ENCODE peak calls at places on chromosomes 6 and 20, in six cellular contexts. L, D, W, F, B and N are unnamed samples.

GRCh38 chr20:58192567-58192966 is 35.9 kb downstream of the ANKRD60 start:
- DNase-seq in B (peak), L (no peak), W (no peak), F (no peak), D (peak), N (peak)

GRCh38 chr6:157865249-157865648 is 42.2 kb downstream of the SNX9 start:
- DNase-seq in L (no peak), W (no peak), D (no peak), B (no peak), F (no peak), N (no peak)

GRCh38 chr6:78511019-78511418 is 356.3 kb upstream of the IRAK1BP1 start:
- DNase-seq in W (no peak), B (no peak), F (no peak), L (no peak), D (no peak), N (no peak)

GRCh38 chr6:12169377-12169776 is 120.8 kb upstream of the EDN1 start:
- DNase-seq in L (no peak), D (no peak), F (no peak), W (no peak), B (no peak), N (no peak)

GRCh38 chr6:37984578-37984977 is 165.1 kb downstream of the ZFAND3 start:
- DNase-seq in D (no peak), L (no peak), W (no peak), B (no peak), F (no peak), N (no peak)

GRCh38 chr6:24899647-24900325 is 36.0 kb downstream of the RIPOR2 start:
- DNase-seq in D (no peak), B (no peak), F (no peak), W (no peak), L (no peak), N (no peak)

GRCh38 chr6:54588176-54588575 is 258.4 kb upstream of the FAM83B start:
- DNase-seq in W (no peak), L (no peak), F (no peak), B (no peak), D (no peak), N (no peak)

GRCh38 chr6:168171673-168172352 is 92.8 kb upstream of the FRMD1 start:
- DNase-seq in W (no peak), F (no peak), L (no peak), D (no peak), B (no peak), N (no peak)

GRCh38 chr6:157552171-157552747 is 171.3 kb downstream of the ZDHHC14 start:
- DNase-seq in L (no peak), W (no peak), F (no peak), D (no peak), B (no peak), N (no peak)

GRCh38 chr20:25399038-25399430 is 8.4 kb upstream of the ABHD12 start:
- DNase-seq in L (peak), B (peak), F (no peak), W (peak), D (peak), N (peak)

GRCh38 chr6:16337280-16337975 is 99.0 kb downstream of the GMPR start:
- DNase-seq in B (peak), F (no peak), W (no peak), L (no peak), D (no peak), N (no peak)

DNA sequence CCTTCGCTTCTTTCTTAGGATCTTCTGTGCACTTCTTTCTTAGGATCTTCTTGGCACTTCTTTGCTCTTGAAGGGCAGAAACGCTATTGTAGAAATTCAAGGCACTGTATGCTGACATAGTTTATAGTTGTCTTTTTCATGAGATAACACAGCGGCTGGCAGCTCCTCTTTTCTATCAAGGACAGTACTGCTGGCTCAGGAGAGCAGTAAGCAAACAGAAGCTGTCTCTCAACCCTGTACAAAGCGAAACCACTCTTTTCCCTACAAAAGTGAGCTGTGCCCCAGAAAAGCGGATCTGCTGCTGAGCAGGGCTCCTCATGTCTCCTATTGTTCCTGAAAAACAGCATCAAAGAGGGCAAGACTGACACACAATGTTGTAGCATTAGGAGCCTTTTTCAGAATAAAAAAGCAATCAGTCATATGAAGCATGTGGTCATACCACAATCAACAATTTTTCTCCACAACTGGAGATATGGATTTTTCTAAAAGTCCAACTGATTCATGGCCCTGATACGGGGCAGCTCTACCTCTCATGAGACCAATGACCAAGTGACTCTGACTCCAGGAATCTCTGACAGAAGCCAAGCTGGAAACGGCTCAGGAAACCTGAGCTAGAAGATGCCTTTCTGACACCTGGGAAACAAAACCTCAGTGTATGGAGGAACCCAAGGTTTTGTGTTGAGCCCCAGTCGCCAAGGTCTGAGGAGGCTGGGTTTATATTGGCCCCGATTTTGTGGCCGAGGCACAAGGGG is 255.9 kb downstream of the ESR1 start:
- DNase-seq in W (no peak), L (peak), D (no peak), F (no peak), B (no peak), N (no peak)
- TF ChIP-seq MYC in W (no peak), L (no peak), D (no peak), F (no peak), B (no peak), N (no peak)

GRCh38 chr6:35183281-35183680 is 30.5 kb upstream of the SCUBE3 start:
- DNase-seq in W (no peak), B (no peak), L (no peak), F (no peak), D (no peak), N (no peak)

GRCh38 chr6:35181313-35181932 is 32.3 kb upstream of the SCUBE3 start:
- DNase-seq in B (no peak), L (no peak), W (no peak), D (no peak), F (no peak), N (no peak)

GRCh38 chr6:35184580-35185301 is 29.0 kb upstream of the SCUBE3 start:
- DNase-seq in W (no peak), L (no peak), B (no peak), F (no peak), D (no peak), N (no peak)

GRCh38 chr6:35183935-35184334 is 29.8 kb upstream of the SCUBE3 start:
- DNase-seq in D (no peak), B (no peak), F (no peak), L (no peak), W (no peak), N (no peak)

GRCh38 chr6:35181933-35182612 is 31.7 kb upstream of the SCUBE3 start:
- DNase-seq in W (peak), B (peak), D (no peak), L (no peak), F (no peak), N (peak)
- TF ChIP-seq CTCF in W (no peak), B (no peak), D (no peak), L (no peak), F (no peak), N (no peak)

DNA sequence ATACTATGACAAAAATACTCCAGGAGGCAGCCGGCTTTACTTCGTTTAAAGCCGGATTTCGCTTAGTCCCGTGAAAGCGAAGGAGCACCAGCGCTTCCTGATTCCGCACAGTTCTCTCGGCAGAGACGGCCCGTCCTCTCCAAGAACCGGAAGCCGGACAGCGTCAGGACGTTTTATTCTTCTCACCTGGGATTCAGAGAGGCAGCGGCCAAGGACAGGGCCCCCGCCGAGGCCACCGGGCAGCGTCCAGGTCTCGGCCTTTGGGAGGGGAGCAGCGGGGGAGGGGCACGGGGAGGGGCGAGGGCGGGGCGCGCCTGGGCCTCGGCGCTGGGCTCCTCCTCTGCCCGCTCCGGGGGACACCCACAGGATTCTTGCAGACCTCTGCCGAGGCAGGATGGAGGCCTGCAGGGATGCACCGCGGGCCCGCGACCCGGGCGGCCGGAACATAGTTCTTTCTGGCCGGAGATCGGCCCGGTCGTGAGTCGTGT is 2.8 kb upstream of the DIDO1 start:
- DNase-seq in W (no peak), L (peak), F (no peak), B (peak), D (peak), N (no peak)
- TF ChIP-seq MAX in W (no peak), L (no peak), F (no peak), B (no peak), D (no peak), N (no peak)

GRCh38 chr20:46438156-46438750 is 31.8 kb upstream of the ELMO2 start:
- DNase-seq in D (peak), F (no peak), W (peak), B (peak), L (peak), N (peak)
- TF ChIP-seq MYC in D (no peak), F (no peak), W (no peak), B (no peak), L (no peak), N (peak)

GRCh38 chr6:2000962-2001361 is 244.4 kb downstream of the GMDS start:
- DNase-seq in L (no peak), B (no peak), W (no peak), F (no peak), D (no peak), N (no peak)
- TF ChIP-seq CTCF in L (no peak), B (no peak), W (no peak), F (no peak), D (no peak), N (no peak)

DNA sequence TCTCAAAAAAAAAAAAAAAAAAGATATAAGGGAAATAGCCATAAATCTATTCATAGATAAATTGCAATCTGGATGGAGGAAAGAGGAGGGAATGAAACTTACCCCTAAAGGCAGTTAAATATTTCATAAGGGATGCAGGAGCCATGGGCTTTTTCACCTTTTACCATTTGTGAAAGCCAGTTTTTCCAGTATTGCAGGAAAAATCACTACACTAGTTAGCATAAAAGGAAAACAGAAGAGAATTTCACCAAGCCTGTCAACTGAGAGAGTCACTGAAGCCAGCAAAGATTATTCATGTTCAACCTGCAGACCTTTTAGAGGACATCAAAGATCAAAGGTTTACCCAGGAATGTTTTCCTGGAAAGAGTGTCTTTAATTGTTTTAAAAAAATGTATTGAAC is 969.7 kb downstream of the KIF16B start:
- DNase-seq in W (no peak), D (no peak), L (no peak), F (no peak), B (no peak), N (no peak)
- TF ChIP-seq MAX in W (no peak), D (no peak), L (no peak), F (no peak), B (no peak), N (no peak)